ENCODE peak calls at places on chromosomes 7 and 10, in nine cellular contexts. X is COR-L47; P is WERI-Rb-1; B is NCI-H460; W is NCI-H748 treated with DMSO at 0.1 percent for 48 hours; H is A549; Q is fibroblast of lung; Z is stimulated activated CD4-positive, alpha-beta T cell treated with anti-CD3 and anti-CD28 coated beads, Interleukin-2, amount 100 ng/mL, for 48 hours; R is SW 1271. F is an unnamed sample.

GRCh38 chr10:17273403-17273802 is 45.4 kb downstream of the VIM start:
- DNase-seq in X (no peak), P (no peak), B (no peak), W (no peak), H (peak; percentile 12), Q (peak; percentile 22), Z (no peak), R (no peak), F (no peak)

GRCh38 chr10:43822509-43823236 is 174.0 kb upstream of the ZNF32 start:
- DNase-seq in X (no peak), P (no peak), B (no peak), W (no peak), H (no peak), Q (no peak), Z (no peak), R (no peak), F (no peak)

GRCh38 chr7:138880881-138881577 is 83.0 kb upstream of the ATP6V0A4 start:
- DNase-seq in X (no peak), P (no peak), B (no peak), W (no peak), H (no peak), Q (peak; percentile 35), Z (no peak), R (no peak), F (no peak)

GRCh38 chr7:28347462-28347861 is 64.9 kb upstream of the CREB5 start:
- DNase-seq in X (no peak), P (no peak), B (no peak), W (no peak), H (no peak), Q (peak; percentile 97), Z (no peak), R (no peak), F (no peak)

GRCh38 chr10:93745411-93746065 is 12.2 kb upstream of the LGI1 start:
- DNase-seq in X (no peak), P (peak; percentile 60), B (peak; percentile 36), W (no peak), H (peak; percentile 44), Q (peak; percentile 40), Z (no peak), R (no peak), F (no peak)

GRCh38 chr10:94546616-94547175 is 1.1 kb downstream of the HELLS start:
- DNase-seq in X (peak; percentile 8), P (no peak), B (no peak), W (no peak), H (no peak), Q (peak; percentile 31), Z (no peak), R (no peak), F (no peak)

GRCh38 chr10:127524869-127525268 is 24.2 kb upstream of the NPS start:
- DNase-seq in X (no peak), P (no peak), B (peak; percentile 87), W (no peak), H (peak; percentile 19), Q (no peak), Z (no peak), R (peak; percentile 27), F (no peak)

GRCh38 chr7:50312589-50313162 is 8.2 kb downstream of the IKZF1 start:
- DNase-seq in X (no peak), P (no peak), B (no peak), W (no peak), H (no peak), Q (no peak), Z (no peak), R (no peak), F (no peak)

GRCh38 chr10:10498781-10499180 is 518.9 kb upstream of the CELF2 start:
- DNase-seq in X (no peak), P (no peak), B (no peak), W (no peak), H (no peak), Q (peak; percentile 83), Z (no peak), R (no peak), F (no peak)

GRCh38 chr7:83921798-83922607 is 272.6 kb downstream of the SEMA3A start:
- DNase-seq in X (peak; percentile 38), P (no peak), B (no peak), W (peak; percentile 24), H (no peak), Q (peak; percentile 75), Z (no peak), R (no peak), F (no peak)

GRCh38 chr7:3301472-3301778 is 373 bp downstream of the SDK1 start:
- DNase-seq in X (no peak), P (no peak), B (no peak), W (no peak), H (no peak), Q (no peak), Z (no peak), R (no peak), F (no peak)

GRCh38 chr10:43865275-43866135 is 216.8 kb upstream of the ZNF32 start:
- DNase-seq in X (no peak), P (no peak), B (no peak), W (no peak), H (no peak), Q (no peak), Z (no peak), R (no peak), F (no peak)

GRCh38 chr7:143299840-143300239 is 11.7 kb downstream of the CASP2 start:
- DNase-seq in X (no peak), P (peak; percentile 58), B (peak; percentile 20), W (no peak), H (peak; percentile 47), Q (no peak), Z (peak; percentile 50), R (no peak), F (peak; percentile 43)

GRCh38 chr7:107694395-107694794 is 33.8 kb downstream of the SLC26A4 start:
- DNase-seq in X (peak; percentile 43), P (no peak), B (no peak), W (no peak), H (no peak), Q (no peak), Z (no peak), R (no peak), F (no peak)

GRCh38 chr7:75993689-75994387 is 557 bp downstream of the TMEM120A start:
- DNase-seq in X (no peak), P (peak; percentile 51), B (peak; percentile 13), W (peak; percentile 5), H (peak; percentile 56), Q (peak; percentile 51), Z (no peak), R (peak; percentile 23), F (no peak)

GRCh38 chr10:18577823-18578685 is 73.3 kb downstream of the NSUN6 start:
- DNase-seq in X (no peak), P (no peak), B (no peak), W (no peak), H (no peak), Q (no peak), Z (no peak), R (no peak), F (no peak)

GRCh38 chr10:78342787-78343186 is 309.1 kb downstream of the RPS24 start:
- DNase-seq in X (no peak), P (peak; percentile 47), B (no peak), W (no peak), H (no peak), Q (no peak), Z (no peak), R (no peak), F (peak; percentile 8)

GRCh38 chr10:98119891-98120290 is 14.6 kb upstream of the R3HCC1L start:
- DNase-seq in X (no peak), P (no peak), B (no peak), W (no peak), H (no peak), Q (no peak), Z (no peak), R (no peak), F (no peak)

GRCh38 chr7:151380199-151381082 is 29.4 kb downstream of the WDR86 start:
- DNase-seq in X (no peak), P (peak; percentile 5), B (no peak), W (no peak), H (no peak), Q (no peak), Z (no peak), R (no peak), F (no peak)

GRCh38 chr7:95320663-95321062 is 3.7 kb downstream of the PON1 start:
- DNase-seq in X (no peak), P (no peak), B (no peak), W (no peak), H (no peak), Q (no peak), Z (no peak), R (no peak), F (no peak)

GRCh38 chr7:45098983-45099839 is 10.4 kb upstream of the NACAD start:
- DNase-seq in X (no peak), P (no peak), B (no peak), W (no peak), H (no peak), Q (no peak), Z (no peak), R (no peak), F (no peak)

GRCh38 chr7:28490831-28491230 is 78.5 kb downstream of the CREB5 start:
- DNase-seq in X (no peak), P (no peak), B (no peak), W (no peak), H (no peak), Q (no peak), Z (no peak), R (no peak), F (no peak)

GRCh38 chr7:281637-282036 is 8.3 kb upstream of the FOXL3 start:
- DNase-seq in X (no peak), P (no peak), B (no peak), W (no peak), H (no peak), Q (no peak), Z (no peak), R (no peak), F (no peak)

GRCh38 chr10:88216976-88217375 is 353.6 kb downstream of the PTEN start:
- DNase-seq in X (no peak), P (peak; percentile 60), B (no peak), W (no peak), H (no peak), Q (no peak), Z (no peak), R (no peak), F (no peak)

GRCh38 chr7:924541-925231 is 29.8 kb downstream of the ADAP1 start:
- DNase-seq in X (no peak), P (no peak), B (no peak), W (no peak), H (no peak), Q (no peak), Z (peak; percentile 53), R (no peak), F (no peak)

GRCh38 chr10:87750001-87750651 is 67.9 kb downstream of the ATAD1 start:
- DNase-seq in X (no peak), P (no peak), B (no peak), W (no peak), H (no peak), Q (peak; percentile 57), Z (no peak), R (no peak), F (no peak)

GRCh38 chr7:5300366-5300765 is 17.6 kb downstream of the SLC29A4 start:
- DNase-seq in X (no peak), P (no peak), B (no peak), W (no peak), H (no peak), Q (no peak), Z (no peak), R (no peak), F (no peak)

GRCh38 chr7:39709768-39710291 is 86.5 kb downstream of the RALA start:
- DNase-seq in X (no peak), P (peak; percentile 41), B (no peak), W (no peak), H (no peak), Q (peak; percentile 98), Z (no peak), R (no peak), F (no peak)

GRCh38 chr10:4234661-4235060 is 449.7 kb upstream of the KLF6 start:
- DNase-seq in X (no peak), P (no peak), B (peak; percentile 39), W (no peak), H (peak; percentile 23), Q (peak; percentile 86), Z (no peak), R (no peak), F (peak; percentile 21)

GRCh38 chr7:22980422-22980821 is 33.5 kb downstream of the HYCC1 start:
- DNase-seq in X (no peak), P (no peak), B (no peak), W (no peak), H (no peak), Q (peak; percentile 88), Z (no peak), R (peak; percentile 30), F (no peak)

GRCh38 chr10:5953676-5954075 is 23.7 kb downstream of the IL15RA start:
- DNase-seq in X (no peak), P (no peak), B (no peak), W (no peak), H (no peak), Q (no peak), Z (no peak), R (no peak), F (no peak)

F was measured in central memory CD8-positive, alpha-beta T cell.